ENCODE peak calls at places on chromosome 4, in four cellular contexts. K, U, M and N are unnamed samples.

GRCh38 chr4:170391066-170391754 is 301.5 kb upstream of the AADAT start:
- DNase-seq in K (no peak), U (no peak), M (peak; percentile 95), N (no peak)

GRCh38 chr4:100742045-100742444 is 224.2 kb upstream of the EMCN start:
- DNase-seq in K (no peak), U (no peak), M (peak; percentile 43), N (no peak)

GRCh38 chr4:185235480-185236154 is 26.2 kb downstream of the SNX25 start:
- DNase-seq in K (no peak), U (no peak), M (peak; percentile 39), N (no peak)

GRCh38 chr4:73452953-73453700 is 17.1 kb downstream of the AFP start:
- DNase-seq in K (no peak), U (no peak), M (peak; percentile 22), N (no peak)

GRCh38 chr4:110840221-110840654 is 217.4 kb upstream of the PITX2 start:
- DNase-seq in K (no peak), U (no peak), M (peak; percentile 26), N (no peak)

GRCh38 chr4:64774626-64775025 is 365.4 kb upstream of the TECRL start:
- DNase-seq in K (no peak), U (no peak), M (no peak), N (no peak)

GRCh38 chr4:147799986-147800555 is 68.2 kb downstream of the ARHGAP10 start:
- DNase-seq in K (no peak), U (no peak), M (peak; percentile 78), N (no peak)

GRCh38 chr4:16843831-16844508 is 54.5 kb downstream of the LDB2 start:
- DNase-seq in K (no peak), U (no peak), M (peak; percentile 52), N (no peak)

GRCh38 chr4:4260185-4260751 is 12.2 kb upstream of the TMEM128 start:
- DNase-seq in K (peak; percentile 1), U (no peak), M (peak; percentile 86), N (no peak)

GRCh38 chr4:149264093-149264733 is 551.4 kb downstream of the IQCM start:
- DNase-seq in K (peak; percentile 23), U (no peak), M (peak; percentile 87), N (peak; percentile 19)

GRCh38 chr4:182185491-182185890 is 57.7 kb upstream of the TENM3 start:
- DNase-seq in K (no peak), U (no peak), M (peak; percentile 32), N (no peak)

GRCh38 chr4:163482197-163482596 is 8.6 kb upstream of the TKTL2 start:
- DNase-seq in K (no peak), U (no peak), M (no peak), N (no peak)

GRCh38 chr4:175378372-175378771 is 433.7 kb downstream of the GPM6A start:
- DNase-seq in K (no peak), U (no peak), M (no peak), N (no peak)

GRCh38 chr4:105641876-105642275 is 66.6 kb downstream of the INTS12 start:
- DNase-seq in K (no peak), U (no peak), M (no peak), N (no peak)

GRCh38 chr4:185634066-185634652 is 98.9 kb upstream of the PDLIM3 start:
- DNase-seq in K (no peak), U (no peak), M (peak; percentile 48), N (no peak)

GRCh38 chr4:81913427-81913878 is 441.7 kb upstream of the RASGEF1B start:
- DNase-seq in K (peak; percentile 34), U (no peak), M (peak; percentile 84), N (peak; percentile 21)